ENCODE peak calls at places on chromosomes 1 and 21, in six cellular contexts. N is testis, F is hypothalamus, P is Peyer's patch, B is coronary artery, L is WERI-Rb-1. S is an unnamed sample.
A peak's percentile ranks its signal among the peaks of the same experiment; 100 is the strongest.

GRCh38 chr1:53580009-53580400 is 120.8 kb downstream of the DMRTB1 start:
- DNase-seq in N (no peak), F (no peak), P (no peak), B (no peak), L (peak; percentile 1), S (no peak)

GRCh38 chr1:150516616-150517015 is 1.1 kb downstream of the FALEC start:
- DNase-seq in N (no peak), F (no peak), P (no peak), B (no peak), L (no peak), S (no peak)

GRCh38 chr1:47226121-47226977 is 5.7 kb downstream of the TAL1 start:
- DNase-seq in N (no peak), F (no peak), P (no peak), B (no peak), L (peak; percentile 41), S (no peak)

GRCh38 chr1:246065592-246065991 is 441.5 kb downstream of the SMYD3 start:
- DNase-seq in N (no peak), F (no peak), P (no peak), B (no peak), L (no peak), S (no peak)

GRCh38 chr1:206935491-206936067 is 10.7 kb downstream of the PIGR start:
- DNase-seq in N (peak; percentile 20), F (no peak), P (peak; percentile 69), B (no peak), L (peak; percentile 83), S (no peak)

GRCh38 chr1:17162941-17163340 is 42.0 kb upstream of the PADI1 start:
- DNase-seq in N (no peak), F (no peak), P (no peak), B (peak; percentile 49), L (no peak), S (no peak)

GRCh38 chr1:192974701-192975100 is 84.5 kb downstream of the UCHL5 start:
- DNase-seq in N (no peak), F (no peak), P (no peak), B (no peak), L (no peak), S (no peak)

GRCh38 chr1:198205021-198205684 is 48.4 kb downstream of the NEK7 start:
- DNase-seq in N (no peak), F (no peak), P (no peak), B (no peak), L (no peak), S (no peak)

GRCh38 chr1:39609618-39610331 is 29.7 kb downstream of the HEYL start:
- DNase-seq in N (peak; percentile 87), F (no peak), P (peak; percentile 69), B (no peak), L (peak; percentile 80), S (peak; percentile 81)

GRCh38 chr1:155179107-155180031 is 5.7 kb downstream of the TRIM46 start:
- DNase-seq in N (peak; percentile 9), F (no peak), P (peak; percentile 48), B (peak; percentile 71), L (peak; percentile 29), S (peak; percentile 12)

GRCh38 chr1:43473463-43473862 is 19.7 kb upstream of the HYI start:
- DNase-seq in N (no peak), F (no peak), P (no peak), B (no peak), L (no peak), S (no peak)

GRCh38 chr1:40646385-40646784 is 19.1 kb downstream of the RIMS3 start:
- DNase-seq in N (no peak), F (no peak), P (no peak), B (no peak), L (no peak), S (no peak)

GRCh38 chr1:206766251-206766856 is 4.2 kb upstream of the IL19 start:
- DNase-seq in N (peak; percentile 40), F (no peak), P (no peak), B (no peak), L (peak; percentile 42), S (no peak)

GRCh38 chr1:21497466-21498061 is 11.7 kb upstream of the ALPL start:
- DNase-seq in N (no peak), F (no peak), P (no peak), B (no peak), L (no peak), S (no peak)

GRCh38 chr1:223363057-223363855 is 720 bp downstream of the SUSD4 start:
- DNase-seq in N (peak; percentile 49), F (no peak), P (no peak), B (no peak), L (peak; percentile 11), S (no peak)

GRCh38 chr21:34935868-34936267 is 113.2 kb downstream of the RUNX1 start:
- DNase-seq in N (no peak), F (no peak), P (no peak), B (no peak), L (no peak), S (no peak)

GRCh38 chr1:211967704-211968103 is 67.7 kb downstream of the INTS7 start:
- DNase-seq in N (no peak), F (no peak), P (no peak), B (no peak), L (no peak), S (no peak)

GRCh38 chr1:109530457-109531204 is 9.0 kb upstream of the GPR61 start:
- DNase-seq in N (no peak), F (peak; percentile 37), P (no peak), B (peak; percentile 59), L (peak; percentile 54), S (no peak)

GRCh38 chr1:160258177-160258798 is 4.1 kb downstream of the DCAF8 start:
- DNase-seq in N (no peak), F (no peak), P (no peak), B (no peak), L (no peak), S (no peak)

GRCh38 chr1:166924829-166925541 is 48.9 kb upstream of the TADA1 start:
- DNase-seq in N (no peak), F (no peak), P (no peak), B (no peak), L (no peak), S (no peak)

GRCh38 chr1:200510228-200510623 is 100.4 kb upstream of the ZNF281 start:
- DNase-seq in N (peak; percentile 88), F (no peak), P (no peak), B (no peak), L (peak; percentile 91), S (peak; percentile 61)

GRCh38 chr1:67429528-67430357 is 459 bp downstream of the SERBP1 start:
- DNase-seq in N (peak; percentile 43), F (peak; percentile 7), P (peak; percentile 63), B (peak; percentile 77), L (no peak), S (peak; percentile 10)

GRCh38 chr1:208866351-208866750 is 622.2 kb upstream of the PLXNA2 start:
- DNase-seq in N (no peak), F (no peak), P (no peak), B (no peak), L (no peak), S (no peak)

GRCh38 chr21:42669069-42669468 is 15.6 kb downstream of the PDE9A start:
- DNase-seq in N (peak; percentile 48), F (no peak), P (no peak), B (no peak), L (no peak), S (no peak)

GRCh38 chr21:44709426-44710293 is 1.7 kb downstream of the TSPEAR start:
- DNase-seq in N (no peak), F (no peak), P (peak; percentile 47), B (peak; percentile 52), L (peak; percentile 12), S (no peak)

GRCh38 chr21:46431884-46432488 is 26.7 kb upstream of the DIP2A start:
- DNase-seq in N (peak; percentile 36), F (no peak), P (no peak), B (no peak), L (no peak), S (no peak)

GRCh38 chr1:8417625-8418024 is 99.7 kb downstream of the SLC45A1 start:
- DNase-seq in N (no peak), F (no peak), P (no peak), B (no peak), L (no peak), S (no peak)

GRCh38 chr1:152912471-152912870 is 4.1 kb downstream of the IVL start:
- DNase-seq in N (no peak), F (no peak), P (no peak), B (no peak), L (no peak), S (no peak)

GRCh38 chr1:6171546-6172124 is 8.5 kb downstream of the CHD5 start:
- DNase-seq in N (no peak), F (no peak), P (no peak), B (no peak), L (peak; percentile 71), S (peak; percentile 30)

GRCh38 chr1:28927442-28928305 is 13.3 kb downstream of the EPB41 start:
- DNase-seq in N (no peak), F (no peak), P (no peak), B (no peak), L (no peak), S (no peak)

GRCh38 chr21:25441835-25442234 is 165.4 kb downstream of the MRPL39 start:
- DNase-seq in N (no peak), F (no peak), P (no peak), B (no peak), L (no peak), S (no peak)

GRCh38 chr1:92791487-92792058 is 6.7 kb upstream of the EVI5 start:
- DNase-seq in N (no peak), F (no peak), P (no peak), B (no peak), L (no peak), S (no peak)

GRCh38 chr21:34074283-34075098 is 1.1 kb downstream of the MRPS6 start:
- DNase-seq in N (no peak), F (no peak), P (no peak), B (no peak), L (no peak), S (no peak)

S was measured in GM12892.